ENCODE peak calls at places on chromosomes 4 and X, in eight cellular contexts. C is ACHN; Y is fibroblast of lung; K is left cardiac atrium; H is DMS53; V is activated naive CD4-positive, alpha-beta T cell treated with anti-CD3 and anti-CD28 coated beads, Interleukin-2, amount 10 ng/mL, durations not matched to agents 7 days and 5 days; F is occipital lobe; E is effector CD4-positive, alpha-beta T cell. J is an unnamed sample.

GRCh38 chr4:1577818-1578217 is 106.3 kb downstream of the FAM53A start:
- DNase-seq in F (no peak), H (no peak), V (no peak), E (no peak), K (peak), C (no peak), Y (no peak), J (no peak)

GRCh38 chr4:120156115-120156718 is 89.6 kb upstream of the MAD2L1 start:
- DNase-seq in E (peak), C (peak), V (peak), K (no peak), H (peak), F (no peak), Y (peak), J (peak)

GRCh38 chr4:113436360-113436759 is 325.2 kb downstream of the CAMK2D start:
- DNase-seq in K (no peak), Y (peak), C (no peak), F (no peak), E (no peak), H (no peak), V (no peak), J (peak)

GRCh38 chr4:71602271-71602890 is 181.5 kb downstream of the GC start:
- DNase-seq in Y (no peak), E (no peak), F (no peak), C (no peak), H (no peak), V (no peak), K (no peak), J (no peak)

GRCh38 chr4:1010522-1011021 is 854 bp upstream of the FGFRL1 start:
- DNase-seq in V (peak), K (peak), E (peak), C (peak), F (peak), H (peak), Y (peak), J (peak)

GRCh38 chrX:16828126-16828908 is 41.8 kb downstream of the RBBP7 start:
- DNase-seq in H (no peak), K (peak), Y (peak), C (no peak), E (no peak), F (no peak), V (no peak), J (peak)

GRCh38 chrX:64894454-64895038 is 81.7 kb downstream of the ZC4H2 start:
- DNase-seq in K (no peak), E (peak), V (peak), Y (no peak), F (no peak), H (peak), C (peak), J (no peak)

GRCh38 chrX:7086384-7086783 is 61.1 kb upstream of the STS start:
- DNase-seq in C (no peak), V (no peak), F (no peak), H (no peak), K (no peak), E (no peak), Y (no peak), J (no peak)

GRCh38 chr4:78645853-78646757 is 94.5 kb downstream of the ANXA3 start:
- DNase-seq in K (peak), V (no peak), Y (peak), C (peak), F (peak), E (no peak), H (peak), J (peak)

GRCh38 chr4:79893441-79893840 is 179.6 kb downstream of the ANTXR2 start:
- DNase-seq in Y (peak), V (no peak), C (no peak), H (no peak), F (no peak), K (no peak), E (no peak), J (no peak)

GRCh38 chr4:147318581-147318980 is 162.3 kb upstream of the EDNRA start:
- DNase-seq in Y (peak), F (no peak), C (no peak), V (no peak), H (no peak), K (no peak), E (no peak), J (no peak)

GRCh38 chr4:123706961-123707360 is 310.4 kb downstream of the SPRY1 start:
- DNase-seq in H (no peak), E (no peak), Y (no peak), C (no peak), V (no peak), K (no peak), F (no peak), J (peak)

GRCh38 chr4:31461425-31461824 is 741.3 kb downstream of the PCDH7 start:
- DNase-seq in V (no peak), Y (peak), H (no peak), F (no peak), E (no peak), K (no peak), C (no peak), J (peak)

GRCh38 chrX:10177620-10178019 is 20.8 kb downstream of the CLCN4 start:
- DNase-seq in C (no peak), E (no peak), F (no peak), H (no peak), Y (peak), K (no peak), V (no peak), J (no peak)

GRCh38 chrX:2872937-2873336 is 44.2 kb downstream of the GYG2 start:
- DNase-seq in C (no peak), Y (no peak), K (no peak), V (no peak), F (no peak), E (no peak), H (no peak), J (no peak)

GRCh38 chr4:31983677-31984076 is 1263.5 kb downstream of the PCDH7 start:
- DNase-seq in Y (no peak), C (no peak), V (no peak), K (no peak), E (no peak), F (no peak), H (no peak), J (no peak)

GRCh38 chrX:119512145-119512800 is 44.0 kb downstream of the SLC25A5 start:
- DNase-seq in K (peak), H (peak), E (no peak), F (peak), V (peak), Y (peak), C (peak), J (peak)